ENCODE peak calls at places on chromosomes 2 and 18, in five cellular contexts. I is germinal center, B is mesothelial cell of epicardium, E is caudate nucleus, N is activated T-cell treated with anti-CD3 and anti-CD28 coated beads for 1 hour. R is an unnamed sample.
A peak's percentile ranks its signal among the peaks of the same experiment; 100 is the strongest.

GRCh38 chr2:118865106-118865505 is 17.7 kb upstream of the EN1 start:
- DNase-seq in I (peak; percentile 36), B (peak; percentile 55), E (no peak), N (no peak), R (no peak)

GRCh38 chr2:145687445-145688104 is 1167.7 kb upstream of the ZEB2 start:
- DNase-seq in I (peak; percentile 28), B (no peak), E (no peak), N (no peak), R (no peak)

GRCh38 chr2:242019344-242019743 is 149.8 kb downstream of the RTP5 start:
- DNase-seq in I (no peak), B (no peak), E (no peak), N (no peak), R (no peak)

GRCh38 chr2:167510071-167510759 is 621.9 kb downstream of the XIRP2 start:
- DNase-seq in I (no peak), B (no peak), E (no peak), N (no peak), R (no peak)

GRCh38 chr2:65096948-65097347 is 33.0 kb downstream of the RAB1A start:
- DNase-seq in I (no peak), B (no peak), E (no peak), N (no peak), R (no peak)

GRCh38 chr2:48398285-48399135 is 131.4 kb upstream of the STON1 start:
- DNase-seq in I (no peak), B (no peak), E (peak; percentile 31), N (no peak), R (no peak)

GRCh38 chr2:182248362-182248761 is 178.5 kb downstream of the PDE1A start:
- DNase-seq in I (no peak), B (no peak), E (no peak), N (no peak), R (no peak)

GRCh38 chr2:219630770-219631405 is 3.5 kb downstream of the SLC4A3 start:
- DNase-seq in I (no peak), B (no peak), E (no peak), N (no peak), R (no peak)

GRCh38 chr2:65382776-65383357 is 49.5 kb downstream of the SPRED2 start:
- DNase-seq in I (peak; percentile 59), B (peak; percentile 80), E (no peak), N (peak; percentile 51), R (peak; percentile 26)

GRCh38 chr18:10095356-10095755 is 181.5 kb downstream of the VAPA start:
- DNase-seq in I (no peak), B (no peak), E (no peak), N (no peak), R (no peak)

GRCh38 chr2:200599206-200599605 is 13.4 kb downstream of the AOX1 start:
- DNase-seq in I (no peak), B (no peak), E (no peak), N (no peak), R (no peak)

GRCh38 chr2:30509716-30510115 is 62.7 kb downstream of the LCLAT1 start:
- DNase-seq in I (no peak), B (no peak), E (no peak), N (no peak), R (no peak)

GRCh38 chr2:235223011-235223410 is 270.8 kb upstream of the AGAP1 start:
- DNase-seq in I (no peak), B (no peak), E (no peak), N (no peak), R (no peak)

GRCh38 chr18:78972930-78973331 is 6.7 kb upstream of the SALL3 start:
- DNase-seq in I (no peak), B (no peak), E (no peak), N (no peak), R (no peak)

GRCh38 chr2:61419129-61419528 is 51.8 kb downstream of the USP34 start:
- DNase-seq in I (no peak), B (no peak), E (no peak), N (no peak), R (no peak)

GRCh38 chr2:3728104-3729054 is 25.0 kb downstream of the DCDC2C start:
- DNase-seq in I (peak; percentile 27), B (no peak), E (no peak), N (no peak), R (no peak)

GRCh38 chr2:240840435-240841060 is 20.5 kb upstream of the KIF1A start:
- DNase-seq in I (no peak), B (peak; percentile 67), E (peak; percentile 70), N (no peak), R (no peak)

GRCh38 chr2:207161724-207162123 is 4.0 kb downstream of the KLF7 start:
- DNase-seq in I (no peak), B (no peak), E (no peak), N (no peak), R (no peak)

GRCh38 chr2:184628051-184628450 is 29.7 kb downstream of the ZNF804A start:
- DNase-seq in I (no peak), B (no peak), E (no peak), N (no peak), R (no peak)

GRCh38 chr18:9838144-9838877 is 47.5 kb upstream of the TXNDC2 start:
- DNase-seq in I (no peak), B (no peak), E (no peak), N (no peak), R (no peak)

GRCh38 chr2:193793914-193794313 is 1599.2 kb upstream of the TMEFF2 start:
- DNase-seq in I (no peak), B (no peak), E (no peak), N (no peak), R (no peak)

GRCh38 chr2:131659168-131659572 is 131.5 kb downstream of the CCDC74A start:
- DNase-seq in I (no peak), B (no peak), E (no peak), N (no peak), R (no peak)

GRCh38 chr2:231927566-231927890 is 1.3 kb upstream of the NPPC start:
- DNase-seq in I (no peak), B (no peak), E (no peak), N (no peak), R (no peak)

GRCh38 chr2:128746356-128746755 is 427.7 kb upstream of the HS6ST1 start:
- DNase-seq in I (no peak), B (peak; percentile 72), E (no peak), N (no peak), R (no peak)

GRCh38 chr2:104976603-104977120 is 61.2 kb upstream of the MRPS9 start:
- DNase-seq in I (peak; percentile 79), B (no peak), E (no peak), N (no peak), R (no peak)

GRCh38 chr2:120511546-120512320 is 165.8 kb downstream of the INHBB start:
- DNase-seq in I (no peak), B (no peak), E (peak; percentile 45), N (no peak), R (no peak)

GRCh38 chr2:152950125-152950524 is 231.7 kb downstream of the ARL6IP6 start:
- DNase-seq in I (no peak), B (peak; percentile 43), E (no peak), N (no peak), R (no peak)

GRCh38 chr18:26088482-26088881 is 1.9 kb downstream of the SS18 start:
- DNase-seq in I (no peak), B (no peak), E (no peak), N (no peak), R (no peak)

GRCh38 chr2:24754985-24755690 is 38.1 kb downstream of the PTRHD1 start:
- DNase-seq in I (no peak), B (no peak), E (no peak), N (no peak), R (no peak)

GRCh38 chr18:7603259-7604000 is 36.3 kb downstream of the PTPRM start:
- DNase-seq in I (no peak), B (no peak), E (no peak), N (no peak), R (no peak)

GRCh38 chr2:204024503-204024902 is 87.9 kb downstream of the ICOS start:
- DNase-seq in I (no peak), B (no peak), E (no peak), N (no peak), R (peak; percentile 29)

GRCh38 chr2:133262888-133263287 is 305.4 kb downstream of the NCKAP5 start:
- DNase-seq in I (no peak), B (no peak), E (no peak), N (no peak), R (no peak)

GRCh38 chr2:132668189-132668833 is 1.7 kb downstream of the LYPD1 start:
- DNase-seq in I (no peak), B (peak; percentile 54), E (peak; percentile 41), N (no peak), R (peak; percentile 14)

GRCh38 chr2:86175866-86176265 is 19.4 kb downstream of the IMMT start:
- DNase-seq in I (no peak), B (no peak), E (no peak), N (no peak), R (no peak)

GRCh38 chr2:28621172-28622100 is 125.6 kb downstream of the PLB1 start:
- DNase-seq in I (peak; percentile 37), B (no peak), E (peak; percentile 55), N (peak; percentile 49), R (peak; percentile 43)